ENCODE peak calls at places on chromosomes 4 and X, in nine cellular contexts. One of them, this sample, is unnamed.

GRCh38 chrX:10022580-10023245 is 55.6 kb downstream of the CLDN34 start:
- DNase-seq in IMR-90: peak; percentile 79
- DNase-seq in thoracic aorta: no peak
- DNase-seq in testis: peak; percentile 59
- DNase-seq in mucosa of descending colon: no peak
- DNase-seq in HCT116: no peak
- DNase-seq in Peyer's patch: no peak
- DNase-seq in neuronal stem cell: no peak
- DNase-seq in adipocyte: no peak
- DNase-seq in this sample: peak; percentile 42

GRCh38 chr4:124334119-124334518 is 378.4 kb downstream of the ANKRD50 start:
- DNase-seq in IMR-90: peak; percentile 89
- DNase-seq in thoracic aorta: no peak
- DNase-seq in testis: peak; percentile 65
- DNase-seq in mucosa of descending colon: no peak
- DNase-seq in HCT116: peak; percentile 60
- DNase-seq in Peyer's patch: no peak
- DNase-seq in neuronal stem cell: peak; percentile 39
- DNase-seq in adipocyte: peak; percentile 93
- DNase-seq in this sample: peak; percentile 36

GRCh38 chr4:151260526-151260925 is 16.4 kb upstream of the PRSS48 start:
- DNase-seq in IMR-90: no peak
- DNase-seq in thoracic aorta: no peak
- DNase-seq in testis: no peak
- DNase-seq in mucosa of descending colon: no peak
- DNase-seq in HCT116: no peak
- DNase-seq in Peyer's patch: no peak
- DNase-seq in neuronal stem cell: no peak
- DNase-seq in adipocyte: no peak
- DNase-seq in this sample: no peak

GRCh38 chr4:68498413-68499007 is 51.2 kb downstream of the TMPRSS11E start:
- DNase-seq in IMR-90: peak; percentile 62
- DNase-seq in thoracic aorta: no peak
- DNase-seq in testis: peak; percentile 72
- DNase-seq in mucosa of descending colon: no peak
- DNase-seq in HCT116: peak; percentile 53
- DNase-seq in Peyer's patch: peak; percentile 47
- DNase-seq in neuronal stem cell: peak; percentile 50
- DNase-seq in adipocyte: peak; percentile 80
- DNase-seq in this sample: peak; percentile 48

GRCh38 chrX:11137543-11138139 is 26.5 kb downstream of the HCCS start:
- DNase-seq in IMR-90: peak; percentile 52
- DNase-seq in thoracic aorta: no peak
- DNase-seq in testis: no peak
- DNase-seq in mucosa of descending colon: no peak
- DNase-seq in HCT116: peak; percentile 13
- DNase-seq in Peyer's patch: no peak
- DNase-seq in neuronal stem cell: no peak
- DNase-seq in adipocyte: peak; percentile 90
- DNase-seq in this sample: no peak

GRCh38 chrX:7614616-7615015 is 228.4 kb upstream of the VCX start:
- DNase-seq in IMR-90: no peak
- DNase-seq in thoracic aorta: no peak
- DNase-seq in testis: no peak
- DNase-seq in mucosa of descending colon: no peak
- DNase-seq in HCT116: no peak
- DNase-seq in Peyer's patch: no peak
- DNase-seq in neuronal stem cell: no peak
- DNase-seq in adipocyte: no peak
- DNase-seq in this sample: no peak

GRCh38 chr4:108130955-108131354 is 37.8 kb downstream of the LEF1 start:
- DNase-seq in IMR-90: no peak
- DNase-seq in thoracic aorta: no peak
- DNase-seq in testis: no peak
- DNase-seq in mucosa of descending colon: no peak
- DNase-seq in HCT116: no peak
- DNase-seq in Peyer's patch: no peak
- DNase-seq in neuronal stem cell: no peak
- DNase-seq in adipocyte: no peak
- DNase-seq in this sample: no peak

GRCh38 chrX:37993857-37994619 is 12.3 kb upstream of the SYTL5 start:
- DNase-seq in IMR-90: no peak
- DNase-seq in thoracic aorta: no peak
- DNase-seq in testis: peak; percentile 16
- DNase-seq in mucosa of descending colon: peak; percentile 73
- DNase-seq in HCT116: peak; percentile 42
- DNase-seq in Peyer's patch: no peak
- DNase-seq in neuronal stem cell: peak; percentile 47
- DNase-seq in adipocyte: no peak
- DNase-seq in this sample: no peak

GRCh38 chrX:79170632-79171031 is 26.1 kb downstream of the GPR174 start:
- DNase-seq in IMR-90: no peak
- DNase-seq in thoracic aorta: no peak
- DNase-seq in testis: no peak
- DNase-seq in mucosa of descending colon: no peak
- DNase-seq in HCT116: no peak
- DNase-seq in Peyer's patch: no peak
- DNase-seq in neuronal stem cell: no peak
- DNase-seq in adipocyte: no peak
- DNase-seq in this sample: no peak

GRCh38 chrX:42087960-42088359 is 164.6 kb upstream of the CASK start:
- DNase-seq in IMR-90: no peak
- DNase-seq in thoracic aorta: no peak
- DNase-seq in testis: no peak
- DNase-seq in mucosa of descending colon: no peak
- DNase-seq in HCT116: no peak
- DNase-seq in Peyer's patch: no peak
- DNase-seq in neuronal stem cell: peak; percentile 6
- DNase-seq in adipocyte: no peak
- DNase-seq in this sample: no peak

GRCh38 chrX:132401935-132402334 is 86.9 kb downstream of the MBNL3 start:
- DNase-seq in IMR-90: peak; percentile 24
- DNase-seq in thoracic aorta: no peak
- DNase-seq in testis: no peak
- DNase-seq in mucosa of descending colon: no peak
- DNase-seq in HCT116: no peak
- DNase-seq in Peyer's patch: no peak
- DNase-seq in neuronal stem cell: no peak
- DNase-seq in adipocyte: no peak
- DNase-seq in this sample: no peak

GRCh38 chrX:154738013-154738738 is 12.7 kb downstream of the GAB3 start:
- DNase-seq in IMR-90: peak; percentile 92
- DNase-seq in thoracic aorta: no peak
- DNase-seq in testis: peak; percentile 44
- DNase-seq in mucosa of descending colon: no peak
- DNase-seq in HCT116: no peak
- DNase-seq in Peyer's patch: no peak
- DNase-seq in neuronal stem cell: no peak
- DNase-seq in adipocyte: peak; percentile 70
- DNase-seq in this sample: no peak

GRCh38 chrX:131058136-131058868 is at the start of gene ARHGAP36:
- DNase-seq in IMR-90: no peak
- DNase-seq in thoracic aorta: no peak
- DNase-seq in testis: no peak
- DNase-seq in mucosa of descending colon: no peak
- DNase-seq in HCT116: no peak
- DNase-seq in Peyer's patch: no peak
- DNase-seq in neuronal stem cell: no peak
- DNase-seq in adipocyte: no peak
- DNase-seq in this sample: no peak

GRCh38 chrX:10387011-10387410 is 230.2 kb downstream of the CLCN4 start:
- DNase-seq in IMR-90: peak; percentile 41
- DNase-seq in thoracic aorta: no peak
- DNase-seq in testis: no peak
- DNase-seq in mucosa of descending colon: no peak
- DNase-seq in HCT116: no peak
- DNase-seq in Peyer's patch: no peak
- DNase-seq in neuronal stem cell: no peak
- DNase-seq in adipocyte: no peak
- DNase-seq in this sample: no peak

GRCh38 chr4:124386163-124386562 is 326.4 kb downstream of the ANKRD50 start:
- DNase-seq in IMR-90: no peak
- DNase-seq in thoracic aorta: no peak
- DNase-seq in testis: no peak
- DNase-seq in mucosa of descending colon: no peak
- DNase-seq in HCT116: no peak
- DNase-seq in Peyer's patch: no peak
- DNase-seq in neuronal stem cell: no peak
- DNase-seq in adipocyte: no peak
- DNase-seq in this sample: no peak

GRCh38 chrX:109709129-109709631 is 23.9 kb downstream of the ACSL4 start:
- DNase-seq in IMR-90: peak; percentile 65
- DNase-seq in thoracic aorta: no peak
- DNase-seq in testis: no peak
- DNase-seq in mucosa of descending colon: no peak
- DNase-seq in HCT116: peak; percentile 19
- DNase-seq in Peyer's patch: no peak
- DNase-seq in neuronal stem cell: no peak
- DNase-seq in adipocyte: peak; percentile 59
- DNase-seq in this sample: no peak

GRCh38 chrX:72201836-72202536 is 20.4 kb downstream of the PIN4 start:
- DNase-seq in IMR-90: peak; percentile 83
- DNase-seq in thoracic aorta: no peak
- DNase-seq in testis: no peak
- DNase-seq in mucosa of descending colon: no peak
- DNase-seq in HCT116: no peak
- DNase-seq in Peyer's patch: no peak
- DNase-seq in neuronal stem cell: no peak
- DNase-seq in adipocyte: peak; percentile 67
- DNase-seq in this sample: no peak

GRCh38 chrX:137354851-137355250 is 211.1 kb upstream of the ZIC3 start:
- DNase-seq in IMR-90: no peak
- DNase-seq in thoracic aorta: no peak
- DNase-seq in testis: no peak
- DNase-seq in mucosa of descending colon: no peak
- DNase-seq in HCT116: no peak
- DNase-seq in Peyer's patch: no peak
- DNase-seq in neuronal stem cell: no peak
- DNase-seq in adipocyte: no peak
- DNase-seq in this sample: no peak

DNA sequence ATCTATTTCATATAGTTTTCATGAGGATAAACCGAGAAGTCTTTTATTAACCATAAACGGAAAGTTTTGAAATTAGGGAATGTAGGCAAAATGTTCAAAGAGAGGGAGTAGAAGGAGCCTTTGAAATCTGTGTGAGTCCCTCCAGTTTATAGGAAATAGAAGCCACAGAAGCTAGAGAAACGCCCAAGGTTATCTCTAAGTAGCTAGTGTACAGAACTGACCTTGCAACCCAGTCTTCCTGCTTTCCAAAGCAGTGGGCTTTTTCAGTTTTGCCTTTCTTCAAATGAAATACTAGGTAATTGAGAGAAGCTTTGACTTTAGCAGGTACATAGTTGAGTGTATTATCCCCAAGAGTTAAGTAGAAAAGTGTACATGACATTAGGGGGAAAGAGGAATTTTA is 39.4 kb downstream of the STIM2 start:
- DNase-seq in IMR-90: no peak
- DNase-seq in thoracic aorta: no peak
- DNase-seq in testis: no peak
- DNase-seq in mucosa of descending colon: no peak
- DNase-seq in HCT116: no peak
- DNase-seq in Peyer's patch: no peak
- DNase-seq in neuronal stem cell: no peak
- DNase-seq in adipocyte: no peak
- DNase-seq in this sample: no peak
- H3K4me1 ChIP-seq in IMR-90: peaks cover 3% of the 10 kb centered on the region
- H3K4me1 ChIP-seq in thoracic aorta: no peaks in the 10 kb centered on the region
- H3K4me1 ChIP-seq in testis: no peaks in the 10 kb centered on the region
- H3K4me1 ChIP-seq in mucosa of descending colon: no peaks in the 10 kb centered on the region
- H3K4me1 ChIP-seq in HCT116: no peaks in the 10 kb centered on the region
- H3K4me1 ChIP-seq in Peyer's patch: no peaks in the 10 kb centered on the region
- H3K4me1 ChIP-seq in neuronal stem cell: peaks cover 5% of the 10 kb centered on the region
- H3K4me1 ChIP-seq in adipocyte: no peaks in the 10 kb centered on the region
- H3K4me1 ChIP-seq in this sample: no peaks in the 10 kb centered on the region

DNA sequence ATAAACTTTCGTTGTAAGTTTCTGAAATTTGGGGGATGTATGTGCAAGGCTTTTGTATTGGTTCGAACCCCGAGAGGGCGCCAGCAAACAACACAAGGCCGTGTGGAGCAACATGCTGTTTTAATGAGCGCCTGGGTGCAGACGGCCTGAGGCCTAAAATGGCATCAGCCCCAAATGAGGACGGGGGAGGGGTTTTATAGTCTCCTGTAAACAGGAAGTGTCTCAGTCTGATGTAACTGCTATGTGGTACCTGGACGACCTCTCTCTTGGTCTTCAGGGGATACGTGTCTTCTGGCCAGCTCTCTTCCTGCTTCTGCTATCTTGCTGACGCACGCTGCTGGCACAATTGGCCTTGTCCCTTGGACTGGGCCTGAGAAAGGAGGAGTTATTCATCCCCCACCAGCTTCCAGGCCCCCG is 1348.0 kb downstream of the ADGRL3 start:
- DNase-seq in IMR-90: no peak
- DNase-seq in thoracic aorta: no peak
- DNase-seq in testis: peak; percentile 65
- DNase-seq in mucosa of descending colon: no peak
- DNase-seq in HCT116: no peak
- DNase-seq in Peyer's patch: no peak
- DNase-seq in neuronal stem cell: no peak
- DNase-seq in adipocyte: no peak
- DNase-seq in this sample: no peak
- H3K4me1 ChIP-seq in IMR-90: no peaks in the 10 kb centered on the region
- H3K4me1 ChIP-seq in thoracic aorta: no peaks in the 10 kb centered on the region
- H3K4me1 ChIP-seq in testis: peaks cover 11% of the 10 kb centered on the region
- H3K4me1 ChIP-seq in mucosa of descending colon: peaks cover 3% of the 10 kb centered on the region
- H3K4me1 ChIP-seq in HCT116: no peaks in the 10 kb centered on the region
- H3K4me1 ChIP-seq in Peyer's patch: no peaks in the 10 kb centered on the region
- H3K4me1 ChIP-seq in neuronal stem cell: peaks cover 13% of the 10 kb centered on the region
- H3K4me1 ChIP-seq in adipocyte: no peaks in the 10 kb centered on the region
- H3K4me1 ChIP-seq in this sample: peaks cover 3% of the 10 kb centered on the region

DNA sequence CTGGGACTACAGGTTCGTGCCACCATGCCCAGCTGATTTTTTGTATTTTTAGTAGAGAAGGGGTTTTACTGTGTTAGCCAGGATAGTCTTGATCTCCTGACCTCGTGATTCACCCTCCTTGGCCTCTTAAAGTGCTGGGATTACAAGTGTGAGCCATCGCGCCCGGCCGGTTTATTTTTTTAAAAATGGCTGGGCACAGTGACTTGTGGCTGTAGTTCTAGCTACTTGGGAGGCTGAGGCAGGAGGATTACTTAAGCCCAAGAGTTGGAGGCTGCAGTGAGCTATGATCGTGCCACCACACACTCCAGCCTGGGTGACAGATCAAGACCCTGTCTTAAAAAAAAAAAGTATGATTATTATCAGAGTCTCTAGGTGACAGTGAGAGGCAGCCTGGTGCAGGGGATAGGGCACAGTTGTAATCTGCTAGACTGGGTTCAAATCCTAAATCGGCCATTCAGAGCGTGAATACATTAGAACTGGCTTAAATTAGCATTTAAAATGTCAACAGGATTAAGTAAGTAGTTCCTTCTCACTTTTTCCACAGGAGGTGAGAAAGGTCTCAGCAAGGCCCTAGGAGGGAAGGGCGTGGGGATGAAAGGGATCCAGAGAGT is 435 bp upstream of the MGST2 start:
- DNase-seq in IMR-90: no peak
- DNase-seq in thoracic aorta: no peak
- DNase-seq in testis: no peak
- DNase-seq in mucosa of descending colon: no peak
- DNase-seq in HCT116: no peak
- DNase-seq in Peyer's patch: no peak
- DNase-seq in neuronal stem cell: no peak
- DNase-seq in adipocyte: no peak
- DNase-seq in this sample: no peak
- H3K4me1 ChIP-seq in IMR-90: peaks cover 2% of the 10 kb centered on the region
- H3K4me1 ChIP-seq in thoracic aorta: peaks cover 6% of the 10 kb centered on the region
- H3K4me1 ChIP-seq in testis: peaks cover 16% of the 10 kb centered on the region
- H3K4me1 ChIP-seq in mucosa of descending colon: peaks cover 31% of the 10 kb centered on the region
- H3K4me1 ChIP-seq in HCT116: peaks cover 9% of the 10 kb centered on the region
- H3K4me1 ChIP-seq in Peyer's patch: peaks cover 5% of the 10 kb centered on the region
- H3K4me1 ChIP-seq in neuronal stem cell: peaks cover 3% of the 10 kb centered on the region
- H3K4me1 ChIP-seq in adipocyte: peaks cover 9% of the 10 kb centered on the region
- H3K4me1 ChIP-seq in this sample: peaks cover 14% of the 10 kb centered on the region

GRCh38 chr4:38152721-38153412 is 192.7 kb downstream of the PTTG2 start:
- DNase-seq in IMR-90: no peak
- DNase-seq in thoracic aorta: no peak
- DNase-seq in testis: no peak
- DNase-seq in mucosa of descending colon: no peak
- DNase-seq in HCT116: no peak
- DNase-seq in Peyer's patch: no peak
- DNase-seq in neuronal stem cell: no peak
- DNase-seq in adipocyte: no peak
- DNase-seq in this sample: no peak
- H3K4me1 ChIP-seq in IMR-90: peaks cover 23% of the 10 kb centered on the region
- H3K4me1 ChIP-seq in thoracic aorta: peaks cover 8% of the 10 kb centered on the region
- H3K4me1 ChIP-seq in testis: no peaks in the 10 kb centered on the region
- H3K4me1 ChIP-seq in mucosa of descending colon: peaks cover 23% of the 10 kb centered on the region
- H3K4me1 ChIP-seq in HCT116: peaks cover 18% of the 10 kb centered on the region
- H3K4me1 ChIP-seq in Peyer's patch: peaks cover 5% of the 10 kb centered on the region
- H3K4me1 ChIP-seq in neuronal stem cell: peaks cover 14% of the 10 kb centered on the region
- H3K4me1 ChIP-seq in adipocyte: peaks cover 44% of the 10 kb centered on the region
- H3K4me1 ChIP-seq in this sample: no peaks in the 10 kb centered on the region